ENCODE peak calls at places on chromosomes 5 and 9, in seven cellular contexts. J is cardiac muscle cell, A is psoas muscle, M is A549, R is adrenal gland, U is left ventricle myocardium inferior, W is transverse colon. E is an unnamed sample.

GRCh38 chr5:111639912-111640311 is 117.1 kb downstream of the NREP start:
- DNase-seq in A (no peak), R (no peak), M (no peak), U (no peak), J (no peak), W (no peak), E (no peak)

GRCh38 chr5:110441035-110441434 is 285.4 kb downstream of the TMEM232 start:
- DNase-seq in R (no peak), U (no peak), W (no peak), J (peak; percentile 41), M (peak; percentile 18), A (no peak), E (no peak)

GRCh38 chr9:133653638-133654037 is 17.5 kb downstream of the DBH start:
- DNase-seq in M (no peak), A (no peak), W (no peak), U (no peak), R (no peak), J (no peak), E (no peak)

GRCh38 chr9:123812984-123813383 is 116.9 kb downstream of the DENND1A start:
- DNase-seq in J (no peak), U (no peak), W (no peak), M (no peak), A (no peak), R (no peak), E (no peak)

GRCh38 chr9:14031015-14031414 is 282.9 kb downstream of the NFIB start:
- DNase-seq in M (no peak), W (no peak), U (peak; percentile 26), J (peak; percentile 95), R (no peak), A (peak; percentile 57), E (peak; percentile 58)

GRCh38 chr9:121455527-121456239 is 44.0 kb downstream of the GGTA1 start:
- DNase-seq in A (no peak), R (no peak), M (no peak), J (no peak), U (no peak), W (no peak), E (no peak)

GRCh38 chr5:159992566-159992965 is 16.4 kb upstream of the TTC1 start:
- DNase-seq in M (no peak), R (no peak), J (no peak), U (no peak), W (no peak), A (no peak), E (no peak)

GRCh38 chr5:143404416-143405062 is 1.1 kb upstream of the NR3C1 start:
- DNase-seq in R (peak; percentile 74), U (peak; percentile 82), A (peak; percentile 90), W (peak; percentile 78), M (peak; percentile 92), J (peak; percentile 96), E (peak; percentile 90)

GRCh38 chr5:134025786-134026185 is 21.0 kb upstream of the VDAC1 start:
- DNase-seq in U (no peak), J (no peak), W (no peak), R (no peak), A (no peak), M (no peak), E (no peak)

GRCh38 chr5:131364507-131365050 is 100.7 kb downstream of the CDC42SE2 start:
- DNase-seq in U (no peak), M (no peak), J (no peak), A (no peak), R (no peak), W (no peak), E (no peak)

GRCh38 chr9:117034862-117035261 is 347.8 kb downstream of the TRIM32 start:
- DNase-seq in M (peak; percentile 1), A (no peak), U (no peak), J (peak; percentile 4), W (no peak), R (no peak), E (no peak)

GRCh38 chr5:125446986-125447385 is 700.5 kb upstream of the ZNF608 start:
- DNase-seq in R (no peak), J (peak; percentile 74), W (no peak), M (peak; percentile 32), U (no peak), A (no peak), E (no peak)

GRCh38 chr5:61311056-61311455 is 21.0 kb upstream of the ZSWIM6 start:
- DNase-seq in W (no peak), A (no peak), M (no peak), R (no peak), J (no peak), U (no peak), E (no peak)

GRCh38 chr5:76443399-76443798 is 40.3 kb downstream of the IQGAP2 start:
- DNase-seq in W (no peak), U (no peak), M (no peak), J (no peak), A (no peak), R (peak; percentile 63), E (no peak)

GRCh38 chr9:114004221-114004716 is 73.8 kb downstream of the AMBP start:
- DNase-seq in R (peak; percentile 60), J (peak; percentile 75), M (no peak), W (no peak), A (peak; percentile 68), U (peak; percentile 54), E (peak; percentile 77)

GRCh38 chr5:143796753-143797152 is 15.2 kb upstream of the HMHB1 start:
- DNase-seq in U (no peak), A (no peak), J (no peak), R (no peak), W (no peak), M (no peak), E (no peak)

GRCh38 chr9:18324928-18325327 is 149.0 kb upstream of the ADAMTSL1 start:
- DNase-seq in J (no peak), W (no peak), A (no peak), U (no peak), M (no peak), R (no peak), E (no peak)

GRCh38 chr5:67380431-67380830 is 183.8 kb upstream of the CD180 start:
- DNase-seq in W (no peak), J (no peak), A (no peak), U (no peak), M (no peak), R (no peak), E (no peak)

GRCh38 chr5:33284681-33285080 is 156.1 kb upstream of the TARS1 start:
- DNase-seq in R (no peak), U (no peak), J (peak; percentile 30), M (no peak), W (no peak), A (no peak), E (no peak)

GRCh38 chr9:95495529-95495928 is 21.2 kb downstream of the PTCH1 start:
- DNase-seq in J (no peak), R (no peak), U (no peak), A (no peak), M (no peak), W (no peak), E (no peak)
- H3K4me1 ChIP-seq in J (peaks cover 35% of the 10 kb centered on the region), R (no peaks in the 10 kb centered on the region), U (peaks cover 49% of the 10 kb centered on the region), A (no peaks in the 10 kb centered on the region), M (peaks cover 3% of the 10 kb centered on the region), W (peaks cover 22% of the 10 kb centered on the region), E (peaks cover 22% of the 10 kb centered on the region)

GRCh38 chr9:16715404-16715803 is 155.1 kb downstream of the BNC2 start:
- DNase-seq in A (no peak), W (no peak), U (no peak), M (no peak), J (peak; percentile 72), R (no peak), E (no peak)
- H3K4me1 ChIP-seq in A (peaks cover 18% of the 10 kb centered on the region), W (peaks cover 3% of the 10 kb centered on the region), U (no peaks in the 10 kb centered on the region), M (peaks cover 37% of the 10 kb centered on the region), J (no peaks in the 10 kb centered on the region), R (no peaks in the 10 kb centered on the region), E (no peaks in the 10 kb centered on the region)

GRCh38 chr5:178416206-178416882 is 173.8 kb downstream of the COL23A1 start:
- DNase-seq in R (no peak), J (no peak), W (no peak), U (no peak), M (no peak), A (no peak), E (no peak)
- H3K4me1 ChIP-seq in R (no peaks in the 10 kb centered on the region), J (peaks cover 19% of the 10 kb centered on the region), W (no peaks in the 10 kb centered on the region), U (no peaks in the 10 kb centered on the region), M (no peaks in the 10 kb centered on the region), A (no peaks in the 10 kb centered on the region), E (no peaks in the 10 kb centered on the region)

GRCh38 chr5:132462856-132463745 is 27.5 kb downstream of the IRF1 start:
- DNase-seq in M (no peak), W (peak; percentile 14), J (no peak), A (no peak), R (no peak), U (no peak), E (no peak)
- H3K4me1 ChIP-seq in M (peaks cover 32% of the 10 kb centered on the region), W (peaks cover 97% of the 10 kb centered on the region), J (no peaks in the 10 kb centered on the region), A (peaks cover 38% of the 10 kb centered on the region), R (peaks cover 20% of the 10 kb centered on the region), U (peaks cover 95% of the 10 kb centered on the region), E (peaks cover 72% of the 10 kb centered on the region)

E was measured in heart left ventricle.